ENCODE peak calls at places on chromosomes 5 and 9, in six cellular contexts. J is SK-N-SH treated with all-trans-retinoic acid at 6 μM for 48 hours; O is natural killer cell; Q is right lobe of liver; T is activated CD8-positive, alpha-beta memory T cell treated with anti-CD3 and anti-CD28 coated beads, Interleukin-2, amount 10 ng/mL, durations not matched to agents 7 days and 5 days; E is stimulated activated memory B cell treated with anti-CD40 and anti-IgM and Interleukin-4, amounts not matched to agents 10 μg/mL and 1 μg/mL and 100 μg/mL, for 72 hours. L is an unnamed sample.

GRCh38 chr5:112529525-112529924 is 110.4 kb upstream of the EPB41L4A start:
- ATAC-seq in J (no peak), O (no peak), Q (no peak), T (no peak), E (no peak), L (no peak)

GRCh38 chr5:73170522-73170921 is 2.5 kb upstream of the TMEM174 start:
- ATAC-seq in J (no peak), O (peak; percentile 65), Q (peak; percentile 49), T (no peak), E (no peak), L (no peak)

GRCh38 chr5:156394642-156395393 is 67.9 kb downstream of the SGCD start:
- ATAC-seq in J (peak; percentile 61), O (no peak), Q (no peak), T (no peak), E (no peak), L (no peak)

GRCh38 chr5:156401802-156402201 is 74.8 kb downstream of the SGCD start:
- ATAC-seq in J (no peak), O (no peak), Q (no peak), T (no peak), E (no peak), L (peak; percentile 60)

GRCh38 chr9:119773823-119774222 is 404.6 kb upstream of the BRINP1 start:
- ATAC-seq in J (no peak), O (no peak), Q (no peak), T (no peak), E (no peak), L (no peak)

GRCh38 chr5:170307575-170308465 is 10.2 kb upstream of the LCP2 start:
- ATAC-seq in J (no peak), O (no peak), Q (peak; percentile 67), T (no peak), E (no peak), L (no peak)

GRCh38 chr5:40904205-40904993 is 4.9 kb upstream of the C7 start:
- ATAC-seq in J (peak; percentile 99), O (peak; percentile 64), Q (peak; percentile 94), T (peak; percentile 66), E (peak; percentile 59), L (peak; percentile 66)

GRCh38 chr9:84846501-84847323 is 177.2 kb downstream of the NTRK2 start:
- ATAC-seq in J (no peak), O (no peak), Q (no peak), T (no peak), E (no peak), L (no peak)

GRCh38 chr9:38130724-38131123 is 61.7 kb upstream of the SHB start:
- ATAC-seq in J (no peak), O (no peak), Q (no peak), T (no peak), E (peak; percentile 61), L (no peak)

GRCh38 chr9:106733828-106734227 is 129.1 kb upstream of the ZNF462 start:
- ATAC-seq in J (no peak), O (no peak), Q (no peak), T (no peak), E (no peak), L (no peak)

GRCh38 chr9:84343111-84343521 is 2.6 kb upstream of the SLC28A3 start:
- ATAC-seq in J (no peak), O (peak; percentile 20), Q (no peak), T (no peak), E (no peak), L (no peak)

GRCh38 chr5:27855491-27855890 is 817.1 kb upstream of the CDH9 start:
- ATAC-seq in J (no peak), O (no peak), Q (no peak), T (no peak), E (no peak), L (no peak)

GRCh38 chr9:33453286-33453882 is 6.0 kb upstream of the AQP3 start:
- ATAC-seq in J (no peak), O (no peak), Q (no peak), T (peak; percentile 5), E (no peak), L (peak; percentile 51)

GRCh38 chr5:37859805-37860204 is 20.0 kb upstream of the GDNF start:
- ATAC-seq in J (no peak), O (peak; percentile 58), Q (no peak), T (no peak), E (peak; percentile 86), L (no peak)

GRCh38 chr5:160480652-160481051 is 59.0 kb downstream of the PTTG1 start:
- ATAC-seq in J (no peak), O (no peak), Q (no peak), T (no peak), E (no peak), L (no peak)

GRCh38 chr9:76617510-76618194 is 146.6 kb upstream of the PCA3 start:
- ATAC-seq in J (no peak), O (no peak), Q (no peak), T (no peak), E (no peak), L (no peak)

GRCh38 chr5:42640835-42641234 is 115.8 kb upstream of the CCDC152 start:
- ATAC-seq in J (no peak), O (no peak), Q (no peak), T (no peak), E (no peak), L (no peak)

GRCh38 chr5:149938272-149938671 is 6.3 kb downstream of the PDE6A start:
- ATAC-seq in J (peak; percentile 74), O (no peak), Q (peak; percentile 40), T (no peak), E (no peak), L (no peak)

GRCh38 chr9:70971698-70972097 is 149.7 kb downstream of the TRPM3 start:
- ATAC-seq in J (no peak), O (no peak), Q (no peak), T (no peak), E (no peak), L (no peak)

GRCh38 chr5:148151872-148152271 is 16.5 kb upstream of the SPINK14 start:
- ATAC-seq in J (no peak), O (no peak), Q (no peak), T (no peak), E (no peak), L (no peak)

GRCh38 chr5:73180561-73180960 is 7.6 kb downstream of the TMEM174 start:
- ATAC-seq in J (no peak), O (no peak), Q (no peak), T (no peak), E (no peak), L (no peak)

L was measured in activated T-helper 17 cell treated with anti-CD3 and anti-CD28 coated beads, Interleukin-2, amount 50 U/mL, for 72 hours.